ENCODE peak calls at places on chromosomes 5 and 9, in eight cellular contexts. S is stimulated activated naive CD4-positive, alpha-beta T cell; B is ureter; R is T-helper 9 cell; Y is activated gamma-delta T cell treated with Interleukin-2 at 50 U/mL for 16 hours; X is COLO829; V is CD8-positive, alpha-beta memory T cell; I is NCI-H446. K is an unnamed sample.

GRCh38 chr5:65828507-65828906 is 97.9 kb upstream of the ERBIN start:
- DNase-seq in S (no peak), I (no peak), R (no peak), Y (no peak), B (no peak), V (no peak), X (no peak), K (peak)

GRCh38 chr9:95505676-95506437 is 10.9 kb downstream of the PTCH1 start:
- DNase-seq in R (peak), B (peak), V (no peak), Y (peak), X (peak), S (peak), I (peak), K (peak)

GRCh38 chr9:134381671-134382505 is 55.6 kb downstream of the RXRA start:
- DNase-seq in Y (peak), V (peak), I (no peak), R (peak), X (no peak), B (peak), S (peak), K (no peak)

GRCh38 chr9:96417610-96418073 is 528 bp downstream of the ZNF367 start:
- DNase-seq in I (peak), R (no peak), Y (no peak), X (no peak), B (peak), V (no peak), S (no peak), K (peak)

GRCh38 chr9:127209948-127210621 is 54.5 kb upstream of the GARNL3 start:
- DNase-seq in X (no peak), V (no peak), B (no peak), I (no peak), Y (no peak), R (no peak), S (no peak), K (no peak)

GRCh38 chr5:159022178-159022556 is 77.5 kb downstream of the EBF1 start:
- DNase-seq in I (peak), S (no peak), X (no peak), B (no peak), Y (no peak), V (no peak), R (no peak), K (peak)

GRCh38 chr9:69532359-69532758 is 139.8 kb downstream of the APBA1 start:
- DNase-seq in I (peak), X (no peak), Y (no peak), S (no peak), B (no peak), R (no peak), V (no peak), K (no peak)

GRCh38 chr9:122810306-122810946 is 10.5 kb downstream of the OR1K1 start:
- DNase-seq in I (peak), S (peak), X (peak), Y (peak), R (peak), V (peak), B (peak), K (peak)

K was measured in GM23248.